ENCODE peak calls at places on chromosome 12, in nine cellular contexts. S is kidney epithelial cell; Q is fibroblast of the conjunctiva; V is effector memory CD8-positive, alpha-beta T cell; U is type B pancreatic cell; D is ACHN; K is foreskin fibroblast; L is activated CD4-positive, alpha-beta T cell treated with anti-CD3 and anti-CD28 coated beads, Interleukin-2, amount 10 ng/mL, durations not matched to agents 7 days and 5 days; N is omental fat pad. O is an unnamed sample.

GRCh38 chr12:49667319-49668090 is 39.7 kb downstream of the FMNL3 start:
- DNase-seq in S (no peak), Q (no peak), V (no peak), U (no peak), D (no peak), K (peak; percentile 70), L (no peak), N (no peak), O (no peak)

GRCh38 chr12:67968725-67969124 is 20.5 kb upstream of the IFNG-AS1 start:
- DNase-seq in S (no peak), Q (no peak), V (no peak), U (no peak), D (no peak), K (no peak), L (no peak), N (no peak), O (no peak)

GRCh38 chr12:24012528-24012927 is 63.1 kb upstream of the SOX5 start:
- DNase-seq in S (no peak), Q (no peak), V (no peak), U (no peak), D (peak; percentile 8), K (no peak), L (no peak), N (no peak), O (no peak)

GRCh38 chr12:59626382-59626781 is 30.6 kb downstream of the SLC16A7 start:
- DNase-seq in S (no peak), Q (no peak), V (no peak), U (no peak), D (no peak), K (peak; percentile 46), L (no peak), N (no peak), O (no peak)

GRCh38 chr12:130981947-130982346 is 28.2 kb downstream of the ADGRD1 start:
- DNase-seq in S (no peak), Q (no peak), V (no peak), U (no peak), D (no peak), K (no peak), L (no peak), N (no peak), O (no peak)

GRCh38 chr12:66301944-66302826 is at the start of gene HELB:
- DNase-seq in S (peak; percentile 91), Q (peak; percentile 94), V (peak; percentile 84), U (peak; percentile 94), D (peak; percentile 100), K (peak; percentile 97), L (peak; percentile 99), N (peak; percentile 98), O (peak; percentile 82)

GRCh38 chr12:9699898-9700605 is 30.5 kb downstream of the CLEC2D start:
- DNase-seq in S (no peak), Q (no peak), V (no peak), U (no peak), D (no peak), K (peak; percentile 62), L (no peak), N (no peak), O (no peak)

GRCh38 chr12:116525418-116526001 is 33.7 kb upstream of the MAP1LC3B2 start:
- DNase-seq in S (peak; percentile 76), Q (peak; percentile 89), V (no peak), U (no peak), D (peak; percentile 98), K (peak; percentile 95), L (no peak), N (no peak), O (peak; percentile 79)

GRCh38 chr12:109899783-109900751 is at the start of gene TCHP:
- DNase-seq in S (peak; percentile 64), Q (peak; percentile 69), V (peak; percentile 64), U (peak; percentile 80), D (peak; percentile 95), K (peak; percentile 96), L (peak; percentile 83), N (peak; percentile 44), O (peak; percentile 64)

GRCh38 chr12:27462151-27462694 is 15.7 kb downstream of the SMCO2 start:
- DNase-seq in S (peak; percentile 26), Q (no peak), V (no peak), U (no peak), D (no peak), K (peak; percentile 53), L (no peak), N (no peak), O (peak; percentile 60)

GRCh38 chr12:108120863-108121165 is 8.3 kb upstream of the WSCD2 start:
- DNase-seq in S (no peak), Q (no peak), V (no peak), U (no peak), D (no peak), K (no peak), L (no peak), N (no peak), O (no peak)

GRCh38 chr12:59372971-59373370 is 222.9 kb upstream of the SLC16A7 start:
- DNase-seq in S (no peak), Q (no peak), V (no peak), U (no peak), D (peak; percentile 50), K (peak; percentile 35), L (no peak), N (no peak), O (no peak)

GRCh38 chr12:125193798-125194562 is 128.7 kb downstream of the AACS start:
- DNase-seq in S (no peak), Q (peak; percentile 23), V (no peak), U (no peak), D (peak; percentile 61), K (peak; percentile 80), L (no peak), N (no peak), O (no peak)

GRCh38 chr12:77120695-77121094 is 55.3 kb upstream of the E2F7 start:
- DNase-seq in S (no peak), Q (peak; percentile 73), V (no peak), U (no peak), D (peak; percentile 67), K (peak; percentile 84), L (no peak), N (no peak), O (peak; percentile 64)

GRCh38 chr12:50728417-50728816 is 35.5 kb upstream of the ATF1 start:
- DNase-seq in S (no peak), Q (no peak), V (no peak), U (no peak), D (no peak), K (no peak), L (no peak), N (no peak), O (no peak)

GRCh38 chr12:124764451-124764850 is 99.2 kb downstream of the SCARB1 start:
- DNase-seq in S (no peak), Q (peak; percentile 75), V (no peak), U (no peak), D (peak; percentile 65), K (peak; percentile 82), L (peak; percentile 33), N (peak; percentile 70), O (no peak)

GRCh38 chr12:14716848-14717444 is 20.5 kb upstream of the GUCY2C start:
- DNase-seq in S (no peak), Q (peak; percentile 13), V (peak; percentile 49), U (no peak), D (peak; percentile 62), K (peak; percentile 59), L (peak; percentile 63), N (no peak), O (no peak)

O was measured in skeletal muscle cell.